ENCODE peak calls at places on chromosomes 5 and 9, in six cellular contexts. One of them, this sample, is unnamed. For H3K9me3, the result is how much of the 10 kb centered on the place peaks cover.

GRCh38 chr5:144017631-144018030 is 152.8 kb downstream of the YIPF5 start:
- DNase-seq in MM.1S: no peak
- DNase-seq in spleen: no peak
- DNase-seq in PC-3: no peak
- DNase-seq in gastrocnemius medialis: no peak
- DNase-seq in AG04450: no peak
- DNase-seq in this sample: no peak

GRCh38 chr9:127895811-127896210 is 3.6 kb downstream of the ST6GALNAC6 start:
- DNase-seq in MM.1S: no peak
- DNase-seq in spleen: no peak
- DNase-seq in PC-3: no peak
- DNase-seq in gastrocnemius medialis: no peak
- DNase-seq in AG04450: no peak
- DNase-seq in this sample: no peak

GRCh38 chr9:116450378-116451139 is 236.5 kb upstream of the TRIM32 start:
- DNase-seq in MM.1S: no peak
- DNase-seq in spleen: no peak
- DNase-seq in PC-3: peak
- DNase-seq in gastrocnemius medialis: no peak
- DNase-seq in AG04450: peak
- DNase-seq in this sample: no peak

GRCh38 chr9:33132249-33132772 is 34.8 kb downstream of the B4GALT1 start:
- DNase-seq in MM.1S: no peak
- DNase-seq in spleen: peak
- DNase-seq in PC-3: peak
- DNase-seq in gastrocnemius medialis: peak
- DNase-seq in AG04450: peak
- DNase-seq in this sample: no peak

GRCh38 chr5:111929892-111930291 is 172.9 kb upstream of the NREP start:
- DNase-seq in MM.1S: no peak
- DNase-seq in spleen: no peak
- DNase-seq in PC-3: peak
- DNase-seq in gastrocnemius medialis: no peak
- DNase-seq in AG04450: peak
- DNase-seq in this sample: no peak

GRCh38 chr5:79795764-79796398 is 106.2 kb downstream of the CMYA5 start:
- DNase-seq in MM.1S: no peak
- DNase-seq in spleen: no peak
- DNase-seq in PC-3: no peak
- DNase-seq in gastrocnemius medialis: peak
- DNase-seq in AG04450: no peak
- DNase-seq in this sample: peak

GRCh38 chr9:133842174-133842573 is 104.0 kb upstream of the SARDH start:
- DNase-seq in MM.1S: no peak
- DNase-seq in spleen: no peak
- DNase-seq in PC-3: no peak
- DNase-seq in gastrocnemius medialis: peak
- DNase-seq in AG04450: no peak
- DNase-seq in this sample: no peak

GRCh38 chr9:13817754-13818278 is 496.1 kb downstream of the NFIB start:
- DNase-seq in MM.1S: no peak
- DNase-seq in spleen: no peak
- DNase-seq in PC-3: no peak
- DNase-seq in gastrocnemius medialis: no peak
- DNase-seq in AG04450: no peak
- DNase-seq in this sample: no peak

GRCh38 chr5:161546463-161547301 is at the start of gene GABRB2:
- DNase-seq in MM.1S: peak
- DNase-seq in spleen: no peak
- DNase-seq in PC-3: no peak
- DNase-seq in gastrocnemius medialis: no peak
- DNase-seq in AG04450: no peak
- DNase-seq in this sample: peak

GRCh38 chr5:142494119-142494518 is 169.3 kb upstream of the SPRY4 start:
- DNase-seq in MM.1S: no peak
- DNase-seq in spleen: no peak
- DNase-seq in PC-3: no peak
- DNase-seq in gastrocnemius medialis: no peak
- DNase-seq in AG04450: no peak
- DNase-seq in this sample: no peak

GRCh38 chr9:26058111-26058895 is 380.1 kb upstream of the TUSC1 start:
- DNase-seq in MM.1S: no peak
- DNase-seq in spleen: no peak
- DNase-seq in PC-3: no peak
- DNase-seq in gastrocnemius medialis: no peak
- DNase-seq in AG04450: no peak
- DNase-seq in this sample: no peak
- H3K9me3 ChIP-seq in MM.1S: under half
- H3K9me3 ChIP-seq in spleen: under half
- H3K9me3 ChIP-seq in PC-3: under half
- H3K9me3 ChIP-seq in gastrocnemius medialis: under half
- H3K9me3 ChIP-seq in AG04450: under half
- H3K9me3 ChIP-seq in this sample: under half

GRCh38 chr5:19795218-19795617 is 192.8 kb downstream of the CDH18 start:
- DNase-seq in MM.1S: no peak
- DNase-seq in spleen: no peak
- DNase-seq in PC-3: peak
- DNase-seq in gastrocnemius medialis: no peak
- DNase-seq in AG04450: peak
- DNase-seq in this sample: no peak

DNA sequence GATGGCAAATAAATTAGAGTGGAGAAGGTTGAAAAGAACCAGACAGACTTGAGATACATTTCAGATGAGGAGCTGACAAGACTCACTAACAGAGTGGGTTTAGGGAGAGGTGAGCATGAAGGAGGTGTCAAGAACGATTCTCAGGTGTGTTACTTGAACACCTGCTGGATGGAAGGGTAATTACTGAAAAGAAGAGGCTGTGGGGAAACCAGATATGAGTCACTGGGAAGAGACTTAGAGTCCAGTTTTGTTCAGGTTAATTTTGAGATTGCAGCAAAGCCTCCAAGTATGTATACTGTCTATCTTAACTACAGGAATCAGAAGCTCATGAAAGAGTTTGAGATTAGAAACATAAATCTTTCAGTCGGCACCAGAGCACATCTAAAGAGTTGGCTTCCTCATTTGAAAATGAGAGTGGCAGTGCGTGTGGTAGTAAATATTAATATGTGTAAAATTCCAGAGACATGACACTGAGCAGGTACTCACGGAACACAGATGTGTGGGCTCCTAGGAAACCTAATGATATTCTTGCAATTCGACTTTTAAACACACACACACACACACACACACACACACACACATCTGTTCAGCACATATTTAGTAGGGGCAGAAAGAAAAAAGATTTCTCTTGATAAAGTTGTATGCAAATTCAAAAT is 197.1 kb downstream of the CDH18 start:
- DNase-seq in MM.1S: no peak
- DNase-seq in spleen: no peak
- DNase-seq in PC-3: peak
- DNase-seq in gastrocnemius medialis: no peak
- DNase-seq in AG04450: no peak
- DNase-seq in this sample: no peak
- H3K9me3 ChIP-seq in MM.1S: under half
- H3K9me3 ChIP-seq in spleen: under half
- H3K9me3 ChIP-seq in PC-3: under half
- H3K9me3 ChIP-seq in gastrocnemius medialis: under half
- H3K9me3 ChIP-seq in AG04450: under half
- H3K9me3 ChIP-seq in this sample: under half

GRCh38 chr5:4000960-4001359 is 405.3 kb downstream of the IRX1 start:
- DNase-seq in MM.1S: no peak
- DNase-seq in spleen: no peak
- DNase-seq in PC-3: no peak
- DNase-seq in gastrocnemius medialis: no peak
- DNase-seq in AG04450: no peak
- DNase-seq in this sample: no peak

GRCh38 chr5:4007001-4007400 is 411.4 kb downstream of the IRX1 start:
- DNase-seq in MM.1S: no peak
- DNase-seq in spleen: no peak
- DNase-seq in PC-3: no peak
- DNase-seq in gastrocnemius medialis: no peak
- DNase-seq in AG04450: no peak
- DNase-seq in this sample: no peak

GRCh38 chr5:3999929-4000328 is 404.3 kb downstream of the IRX1 start:
- DNase-seq in MM.1S: no peak
- DNase-seq in spleen: no peak
- DNase-seq in PC-3: no peak
- DNase-seq in gastrocnemius medialis: no peak
- DNase-seq in AG04450: no peak
- DNase-seq in this sample: no peak

DNA sequence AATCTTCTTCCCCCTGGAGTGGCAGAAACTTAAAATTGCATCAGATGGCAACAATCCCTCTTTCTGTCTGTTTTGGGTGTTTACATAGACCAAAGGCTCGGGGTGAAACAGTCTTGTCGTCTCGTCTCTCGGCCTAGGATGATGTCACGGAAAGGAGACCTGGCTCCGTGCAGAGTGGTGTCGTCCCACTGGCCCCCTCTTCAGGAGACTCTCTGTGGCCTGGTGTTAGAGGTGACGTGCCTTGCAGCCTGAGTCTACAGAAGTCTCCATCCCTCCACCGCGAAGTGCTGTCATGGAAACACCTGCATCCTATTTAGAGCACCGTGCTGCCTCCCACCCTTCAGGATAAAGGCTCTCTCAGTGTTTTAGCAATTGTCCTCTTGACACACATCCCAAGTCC is 409.7 kb downstream of the IRX1 start:
- DNase-seq in MM.1S: no peak
- DNase-seq in spleen: no peak
- DNase-seq in PC-3: no peak
- DNase-seq in gastrocnemius medialis: no peak
- DNase-seq in AG04450: no peak
- DNase-seq in this sample: no peak
- H3K9me3 ChIP-seq in MM.1S: under half
- H3K9me3 ChIP-seq in spleen: under half
- H3K9me3 ChIP-seq in PC-3: under half
- H3K9me3 ChIP-seq in gastrocnemius medialis: under half
- H3K9me3 ChIP-seq in AG04450: half or more
- H3K9me3 ChIP-seq in this sample: under half

GRCh38 chr5:164869325-164869724 is 1363.9 kb downstream of the MAT2B start:
- DNase-seq in MM.1S: peak
- DNase-seq in spleen: no peak
- DNase-seq in PC-3: no peak
- DNase-seq in gastrocnemius medialis: no peak
- DNase-seq in AG04450: no peak
- DNase-seq in this sample: no peak
- H3K9me3 ChIP-seq in MM.1S: under half
- H3K9me3 ChIP-seq in spleen: under half
- H3K9me3 ChIP-seq in PC-3: under half
- H3K9me3 ChIP-seq in gastrocnemius medialis: under half
- H3K9me3 ChIP-seq in AG04450: under half
- H3K9me3 ChIP-seq in this sample: under half

GRCh38 chr5:28017178-28017577 is 978.8 kb upstream of the CDH9 start:
- DNase-seq in MM.1S: no peak
- DNase-seq in spleen: no peak
- DNase-seq in PC-3: no peak
- DNase-seq in gastrocnemius medialis: no peak
- DNase-seq in AG04450: no peak
- DNase-seq in this sample: no peak

GRCh38 chr5:28014779-28015178 is 976.4 kb upstream of the CDH9 start:
- DNase-seq in MM.1S: peak
- DNase-seq in spleen: no peak
- DNase-seq in PC-3: peak
- DNase-seq in gastrocnemius medialis: no peak
- DNase-seq in AG04450: no peak
- DNase-seq in this sample: no peak

GRCh38 chr5:28009526-28010025 is 971.2 kb upstream of the CDH9 start:
- DNase-seq in MM.1S: no peak
- DNase-seq in spleen: no peak
- DNase-seq in PC-3: peak
- DNase-seq in gastrocnemius medialis: no peak
- DNase-seq in AG04450: no peak
- DNase-seq in this sample: no peak

DNA sequence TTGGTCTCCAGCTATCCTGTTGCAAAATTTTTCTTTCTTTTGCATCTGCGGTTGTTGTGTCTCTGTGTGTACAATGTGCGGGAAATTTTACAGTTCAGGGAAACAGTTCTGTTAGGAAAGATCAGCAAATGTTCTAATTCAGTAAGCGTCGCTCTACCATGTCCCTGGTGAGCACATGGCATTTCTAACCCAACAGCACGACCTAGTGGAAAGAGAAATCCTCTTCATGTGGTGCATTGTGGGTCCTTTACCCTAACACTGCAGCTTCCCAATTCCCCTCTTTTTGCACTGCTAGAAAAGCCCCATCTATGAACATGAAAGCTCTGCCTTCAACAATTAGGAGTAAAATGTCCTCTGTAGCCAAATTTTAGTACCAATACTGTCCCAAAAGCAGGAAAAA is 974.2 kb upstream of the CDH9 start:
- DNase-seq in MM.1S: peak
- DNase-seq in spleen: no peak
- DNase-seq in PC-3: no peak
- DNase-seq in gastrocnemius medialis: no peak
- DNase-seq in AG04450: no peak
- DNase-seq in this sample: no peak
- H3K9me3 ChIP-seq in MM.1S: under half
- H3K9me3 ChIP-seq in spleen: half or more
- H3K9me3 ChIP-seq in PC-3: under half
- H3K9me3 ChIP-seq in gastrocnemius medialis: under half
- H3K9me3 ChIP-seq in AG04450: under half
- H3K9me3 ChIP-seq in this sample: under half